ENCODE peak calls at places on chromosomes 6 and 20, in eight cellular contexts. U is K562, X is H1, V is heart left ventricle, C is sigmoid colon, B is Peyer's patch, K is NB4, S is GM12892. T is an unnamed sample.

GRCh38 chr6:34901930-34902329 is 12.9 kb downstream of the ANKS1A start:
- DNase-seq in V (no peak), K (no peak), S (no peak), X (no peak), C (no peak), B (no peak), U (no peak), T (no peak)

GRCh38 chr20:51387125-51387865 is 155.2 kb downstream of the NFATC2 start:
- DNase-seq in X (peak; percentile 53), C (peak; percentile 19), K (no peak), V (no peak), U (no peak), S (no peak), B (no peak), T (no peak)

GRCh38 chr6:11700118-11700718 is 78.4 kb downstream of the ADTRP start:
- DNase-seq in S (no peak), V (no peak), B (no peak), U (peak; percentile 55), X (no peak), C (no peak), K (peak; percentile 71), T (no peak)

GRCh38 chr20:17808357-17808756 is 108.6 kb downstream of the BANF2 start:
- DNase-seq in V (peak; percentile 75), S (no peak), K (no peak), B (no peak), X (no peak), U (no peak), C (peak; percentile 87), T (peak; percentile 80)

GRCh38 chr20:48210111-48211029 is 425.1 kb upstream of the SULF2 start:
- DNase-seq in U (no peak), S (no peak), B (no peak), V (no peak), C (no peak), X (no peak), K (no peak), T (no peak)

GRCh38 chr6:167567142-167568033 is 242.5 kb downstream of the TTLL2 start:
- DNase-seq in C (peak; percentile 62), V (no peak), U (no peak), K (no peak), B (no peak), X (no peak), S (no peak), T (no peak)

GRCh38 chr6:31620586-31621319 is at the start of gene PRRC2A:
- DNase-seq in U (peak; percentile 98), V (peak; percentile 83), X (peak; percentile 90), S (peak; percentile 75), C (peak; percentile 92), K (peak; percentile 89), B (peak; percentile 89), T (peak; percentile 95)

GRCh38 chr6:133241901-133242760 is 974 bp downstream of the EYA4 start:
- DNase-seq in V (peak; percentile 28), S (peak; percentile 4), B (no peak), U (no peak), C (peak; percentile 62), X (no peak), K (no peak), T (no peak)

GRCh38 chr6:149887343-149887742 is 10.6 kb downstream of the RAET1E start:
- DNase-seq in S (no peak), K (no peak), X (no peak), V (no peak), B (no peak), U (no peak), C (no peak), T (no peak)

GRCh38 chr6:56671651-56672461 is 29.2 kb upstream of the DST start:
- DNase-seq in X (no peak), B (no peak), C (no peak), S (no peak), U (no peak), V (peak; percentile 39), K (no peak), T (no peak)

GRCh38 chr6:107641500-107641931 is 151.6 kb downstream of the SOBP start:
- DNase-seq in V (peak; percentile 89), X (no peak), U (no peak), B (no peak), C (no peak), S (no peak), K (no peak), T (no peak)

GRCh38 chr6:163543311-163543710 is 128.8 kb downstream of the QKI start:
- DNase-seq in C (no peak), S (no peak), U (no peak), B (no peak), X (no peak), K (no peak), V (no peak), T (no peak)

GRCh38 chr20:12056836-12057235 is 139.1 kb downstream of the BTBD3 start:
- DNase-seq in B (no peak), K (peak; percentile 25), X (no peak), S (no peak), V (no peak), U (no peak), C (no peak), T (no peak)

GRCh38 chr6:152399409-152399808 is 237.8 kb downstream of the SYNE1 start:
- DNase-seq in B (no peak), V (no peak), X (no peak), S (no peak), C (peak; percentile 68), K (no peak), U (no peak), T (no peak)

GRCh38 chr20:31769681-31770080 is 30.6 kb downstream of the TPX2 start:
- DNase-seq in K (no peak), S (no peak), V (no peak), B (no peak), U (no peak), X (no peak), C (no peak), T (no peak)

GRCh38 chr6:4603291-4603690 is 172.9 kb upstream of the CDYL start:
- DNase-seq in B (peak; percentile 59), S (no peak), U (no peak), V (peak; percentile 52), X (no peak), C (peak; percentile 81), K (peak; percentile 90), T (no peak)

GRCh38 chr6:43070028-43070632 is 6.0 kb upstream of the PTK7 start:
- DNase-seq in X (no peak), U (peak; percentile 58), K (peak; percentile 77), V (no peak), C (no peak), B (no peak), S (peak; percentile 61), T (peak; percentile 43)

GRCh38 chr6:163940705-163941470 is 526.4 kb downstream of the QKI start:
- DNase-seq in S (no peak), X (no peak), V (no peak), C (no peak), K (no peak), B (no peak), U (no peak), T (no peak)

GRCh38 chr6:117992856-117993255 is 85.8 kb downstream of the SLC35F1 start:
- DNase-seq in C (no peak), B (no peak), V (no peak), U (no peak), S (no peak), X (no peak), K (no peak), T (no peak)

GRCh38 chr6:100880901-100881706 is at the start of gene ASCC3:
- DNase-seq in S (peak; percentile 67), U (peak; percentile 85), B (peak; percentile 97), K (peak; percentile 97), C (peak; percentile 95), V (peak; percentile 95), X (peak; percentile 93), T (peak; percentile 86)
- TF ChIP-seq POLR2A in S (peak; percentile 93), U (peak; percentile 93), B (peak; percentile 90), K (peak; percentile 78), C (peak; percentile 25), V (no peak), X (peak; percentile 74), T (peak; percentile 56)

DNA sequence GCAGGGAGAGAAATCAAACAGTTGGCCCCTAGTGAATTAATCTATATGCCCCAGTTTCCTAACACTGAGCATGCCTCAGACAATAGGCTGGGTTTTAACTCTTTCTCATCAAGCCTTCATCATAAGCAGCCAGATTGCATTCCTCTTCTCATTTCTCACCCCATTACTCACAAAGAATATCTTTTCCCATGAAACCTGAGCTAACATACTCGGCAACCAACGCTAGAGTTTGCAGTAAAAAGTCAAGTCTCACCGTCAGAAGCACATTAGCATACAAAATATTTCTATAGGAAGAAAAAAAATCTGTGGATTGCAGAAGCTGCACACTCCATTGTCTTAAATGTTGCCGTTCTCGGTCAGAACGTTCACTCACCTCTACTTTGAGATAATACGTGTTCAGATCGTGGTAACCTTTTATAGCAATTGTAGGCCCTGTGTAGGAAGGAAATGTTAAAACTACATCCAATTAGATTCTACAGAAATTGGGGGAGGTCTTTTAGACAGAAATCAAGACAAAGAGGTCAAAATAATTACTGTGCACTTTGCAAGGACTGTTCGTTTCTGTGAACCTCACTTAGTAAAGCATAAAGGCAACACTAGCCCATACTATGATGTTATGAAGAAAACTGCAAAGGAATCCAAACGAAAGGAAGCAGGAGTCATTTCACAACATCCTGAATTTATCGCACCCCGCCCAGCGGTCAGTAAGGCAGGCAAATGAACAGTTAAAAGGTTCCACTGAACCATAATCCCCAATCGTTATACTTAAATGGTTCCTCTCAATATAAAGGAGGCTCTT is 429.7 kb upstream of the ARID1B start:
- DNase-seq in V (no peak), K (peak; percentile 48), X (no peak), B (no peak), C (no peak), S (no peak), U (no peak), T (no peak)
- TF ChIP-seq POLR2A in V (no peak), K (no peak), X (no peak), B (no peak), C (no peak), S (no peak), U (no peak), T (no peak)

GRCh38 chr20:63522981-63523611 is 2.5 kb downstream of the PPDPF start:
- DNase-seq in S (no peak), K (no peak), C (no peak), X (no peak), U (no peak), V (peak; percentile 30), B (no peak), T (no peak)
- TF ChIP-seq POLR2A in S (peak; percentile 43), K (no peak), C (no peak), X (peak; percentile 15), U (peak; percentile 29), V (no peak), B (no peak), T (no peak)

GRCh38 chr20:61998343-61999121 is 67.1 kb downstream of the TAF4 start:
- DNase-seq in K (peak; percentile 32), B (no peak), U (no peak), V (peak; percentile 21), C (no peak), X (no peak), S (no peak), T (no peak)

GRCh38 chr20:62002882-62003480 is 62.7 kb downstream of the TAF4 start:
- DNase-seq in S (no peak), U (no peak), K (no peak), V (peak; percentile 20), X (no peak), B (no peak), C (no peak), T (no peak)

GRCh38 chr20:61997891-61998290 is 67.8 kb downstream of the TAF4 start:
- DNase-seq in V (no peak), K (no peak), S (no peak), C (no peak), U (no peak), B (no peak), X (no peak), T (no peak)

GRCh38 chr20:62003567-62004405 is 61.9 kb downstream of the TAF4 start:
- DNase-seq in V (no peak), K (no peak), X (no peak), U (no peak), S (no peak), B (no peak), C (no peak), T (no peak)

GRCh38 chr20:62001178-62001715 is 64.4 kb downstream of the TAF4 start:
- DNase-seq in B (no peak), X (no peak), V (peak; percentile 13), K (no peak), S (no peak), C (no peak), U (no peak), T (no peak)
- TF ChIP-seq POLR2A in B (no peak), X (no peak), V (no peak), K (no peak), S (no peak), C (no peak), U (no peak), T (no peak)

T was measured in ovary.